ENCODE peak calls at places on chromosome 19, in four cellular contexts. P is HepG2, I is fibroblast of lung, R is NT2/D1. A is an unnamed sample.

GRCh38 chr19:48631254-48631653 is 5.9 kb downstream of the DBP start:
- DNase-seq in R (no peak), P (no peak), I (no peak), A (no peak)

GRCh38 chr19:7497292-7497691 is 8.5 kb upstream of the PEX11G start:
- DNase-seq in R (no peak), I (no peak), P (no peak), A (peak)

GRCh38 chr19:31555634-31556215 is 206.5 kb upstream of the TSHZ3 start:
- DNase-seq in I (no peak), R (no peak), P (no peak), A (peak)

GRCh38 chr19:54451331-54451871 is 2.4 kb downstream of the LENG8 start:
- DNase-seq in P (no peak), I (peak), R (no peak), A (no peak)

GRCh38 chr19:35860436-35860817 is 3.7 kb downstream of the KIRREL2 start:
- DNase-seq in I (no peak), R (no peak), P (no peak), A (no peak)

GRCh38 chr19:46107371-46107770 is 17.1 kb downstream of the IGFL3 start:
- DNase-seq in R (no peak), P (no peak), I (peak), A (no peak)

GRCh38 chr19:35882074-35882832 is 13.9 kb downstream of the APLP1 start:
- DNase-seq in P (peak), R (no peak), I (peak), A (peak)

GRCh38 chr19:14769201-14769600 is 9.2 kb downstream of the ADGRE2 start:
- DNase-seq in I (no peak), R (no peak), P (no peak), A (no peak)

GRCh38 chr19:10290876-10291553 is 1.3 kb downstream of the ICAM5 start:
- DNase-seq in I (no peak), P (peak), R (no peak), A (no peak)

GRCh38 chr19:13526552-13526951 is 20.3 kb upstream of the CACNA1A start:
- DNase-seq in I (peak), P (no peak), R (no peak), A (no peak)

GRCh38 chr19:16262618-16263017 is 62.0 kb upstream of the KLF2 start:
- DNase-seq in I (no peak), R (no peak), P (peak), A (no peak)

DNA sequence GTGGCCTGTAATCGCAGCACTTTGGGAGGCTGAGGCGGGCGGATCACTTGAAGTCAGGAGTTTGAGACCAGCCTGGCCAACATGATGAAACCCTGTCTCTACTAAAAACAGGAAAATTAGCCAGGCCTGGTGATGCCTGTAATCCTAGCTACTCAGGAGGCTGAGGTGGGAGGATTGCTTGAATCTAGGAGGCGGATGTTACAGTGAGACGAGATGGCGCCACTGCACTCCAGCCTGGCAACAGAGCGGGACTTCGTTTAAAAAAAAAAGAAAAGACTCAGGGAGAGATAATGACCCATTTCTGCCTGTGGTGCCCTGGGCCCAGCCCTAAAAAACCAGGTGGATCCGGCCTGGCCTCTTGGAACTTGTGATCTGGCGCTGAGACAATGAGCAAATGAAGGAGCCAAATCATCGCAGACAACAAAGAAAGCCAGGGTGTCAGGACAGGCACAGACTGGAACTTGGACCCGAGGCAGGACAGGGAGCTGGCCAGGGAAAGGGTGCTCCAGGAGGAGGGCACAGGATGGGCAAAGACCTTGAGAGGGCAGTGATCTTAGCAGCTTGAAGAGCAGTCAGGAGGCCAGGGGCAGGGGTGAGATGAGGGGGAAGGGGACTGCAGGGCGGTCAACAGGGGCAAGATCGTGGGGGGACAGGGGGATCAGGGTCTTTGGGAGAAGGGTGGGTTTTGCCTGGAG is 963 bp upstream of the JAK3 start:
- DNase-seq in R (no peak), I (no peak), P (no peak), A (no peak)
- H3K9ac ChIP-seq in R (no peak), I (no peak), P (peak), A (no peak)

GRCh38 chr19:51000981-51001380 is 423 bp downstream of the KLK8 start:
- DNase-seq in R (no peak), I (no peak), P (no peak), A (no peak)
- H3K9ac ChIP-seq in R (peak), I (no peak), P (no peak), A (no peak)

GRCh38 chr19:38734426-38735256 is 9.6 kb downstream of the CAPN12 start:
- DNase-seq in P (no peak), I (peak), R (no peak), A (peak)
- H3K9ac ChIP-seq in P (no peak), I (no peak), R (peak), A (no peak)

GRCh38 chr19:3984584-3984907 is 717 bp downstream of the EEF2 start:
- DNase-seq in R (no peak), P (no peak), I (no peak), A (no peak)

GRCh38 chr19:3983936-3984583 is 1.2 kb downstream of the EEF2 start:
- DNase-seq in R (no peak), I (peak), P (no peak), A (no peak)

GRCh38 chr19:3984908-3985642 is at the start of gene EEF2:
- DNase-seq in I (peak), R (peak), P (peak), A (peak)

GRCh38 chr19:3986260-3987041 is 1.2 kb upstream of the EEF2 start:
- DNase-seq in P (peak), R (no peak), I (peak), A (peak)

DNA sequence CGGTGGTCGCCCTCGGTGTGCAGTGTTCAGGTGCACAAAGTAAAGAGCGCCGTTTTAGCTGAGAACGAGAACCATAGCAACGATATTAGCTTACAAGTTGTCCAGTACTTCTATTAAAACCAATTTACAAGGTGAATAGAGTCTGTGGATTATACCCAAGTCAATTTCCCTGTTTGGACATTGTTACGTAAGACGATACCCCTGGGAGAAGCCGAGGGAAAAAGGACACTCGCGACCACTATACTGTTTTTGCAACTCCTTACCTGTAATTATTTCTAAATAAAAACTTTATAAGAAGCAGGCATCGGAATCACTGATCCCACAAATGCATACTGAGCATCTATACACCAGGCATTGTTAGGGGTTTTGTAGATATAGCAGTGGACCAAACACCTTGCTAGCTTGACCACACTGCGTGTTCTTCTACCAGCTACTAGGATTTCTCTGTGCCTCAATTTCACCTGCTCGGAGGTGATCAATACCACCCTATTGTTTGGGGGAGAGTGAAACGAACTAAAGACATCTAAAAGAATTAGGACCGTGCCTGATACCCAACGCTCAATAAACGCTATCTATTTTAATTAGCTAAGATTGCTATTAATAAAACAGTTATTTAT is 488 bp upstream of the EEF2 start:
- DNase-seq in R (no peak), P (no peak), I (no peak), A (no peak)
- H3K9ac ChIP-seq in R (peak), P (peak), I (no peak), A (no peak)

GRCh38 chr19:45037393-45038169 is 1.3 kb upstream of the CLASRP start:
- DNase-seq in P (no peak), I (no peak), R (no peak), A (no peak)

GRCh38 chr19:45041125-45041524 is 2.3 kb downstream of the CLASRP start:
- DNase-seq in P (no peak), R (no peak), I (no peak), A (no peak)

GRCh38 chr19:45038931-45039893 is at the start of gene CLASRP:
- DNase-seq in R (peak), I (peak), P (peak), A (peak)

GRCh38 chr19:45035755-45036154 is 3.1 kb upstream of the CLASRP start:
- DNase-seq in P (no peak), I (no peak), R (no peak), A (no peak)

DNA sequence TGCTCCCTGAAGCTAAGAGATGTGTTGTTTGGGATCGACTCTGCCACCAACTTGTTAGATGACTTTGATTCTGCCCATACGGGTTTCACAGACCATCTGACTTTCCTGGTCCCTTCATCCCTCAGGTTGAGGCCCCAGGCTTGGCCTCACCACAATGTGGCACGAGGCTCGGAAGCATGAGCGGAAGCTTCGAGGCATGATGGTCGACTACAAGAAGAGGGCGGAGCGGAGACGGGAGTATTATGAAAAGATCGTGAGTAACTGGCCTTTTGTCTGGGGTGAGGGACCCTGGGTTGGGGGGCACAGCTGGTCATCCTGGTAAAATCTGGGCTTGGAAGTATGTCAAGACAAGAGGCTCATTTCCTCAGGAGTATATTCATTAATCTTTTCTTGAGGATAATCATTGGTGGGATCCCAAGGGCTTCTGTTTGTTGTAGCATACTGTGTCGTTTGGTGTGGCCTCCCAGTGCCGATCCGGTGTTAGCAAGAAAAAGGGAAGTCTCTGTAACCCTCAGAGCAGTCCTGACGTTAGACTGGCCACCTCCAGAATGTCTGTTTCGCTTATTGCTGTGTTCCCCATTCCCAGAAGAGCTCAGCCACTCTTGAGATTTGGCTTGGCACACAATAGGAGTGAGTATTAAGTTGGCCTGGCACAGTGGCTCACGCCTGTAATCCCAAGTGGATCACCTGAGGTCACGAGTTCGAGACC is 1.4 kb downstream of the CLASRP start:
- DNase-seq in I (no peak), R (no peak), P (no peak), A (no peak)
- H3K9ac ChIP-seq in I (no peak), R (peak), P (peak), A (no peak)

A was measured in trophoblast cell.